ENCODE peak calls at places on chromosomes 3 and 15, in ten cellular contexts. T, D, Q, J, B, M, R, U, S and Y are unnamed samples.

GRCh38 chr3:95297586-95297985 is 1234.7 kb downstream of the NSUN3 start:
- DNase-seq in T (no peak), D (no peak), Q (no peak), J (no peak), B (no peak), M (no peak), R (no peak), U (no peak), S (no peak), Y (no peak)

GRCh38 chr3:180420804-180421203 is 181.2 kb upstream of the TTC14 start:
- DNase-seq in T (no peak), D (no peak), Q (no peak), J (no peak), B (no peak), M (no peak), R (no peak), U (peak; percentile 22), S (no peak), Y (no peak)

GRCh38 chr3:124078978-124079911 is 87.3 kb upstream of the ROPN1 start:
- DNase-seq in T (peak; percentile 56), D (peak; percentile 55), Q (no peak), J (peak; percentile 17), B (peak; percentile 37), M (peak; percentile 38), R (no peak), U (peak; percentile 65), S (no peak), Y (no peak)

GRCh38 chr15:76512971-76513370 is 176.4 kb downstream of the ISL2 start:
- DNase-seq in T (no peak), D (no peak), Q (no peak), J (no peak), B (no peak), M (no peak), R (no peak), U (no peak), S (no peak), Y (no peak)

GRCh38 chr15:78619022-78619950 is 1.5 kb downstream of the CHRNA3 start:
- DNase-seq in T (no peak), D (peak; percentile 66), Q (no peak), J (no peak), B (no peak), M (peak; percentile 62), R (no peak), U (no peak), S (no peak), Y (no peak)

GRCh38 chr3:59759298-59760169 is 709.7 kb upstream of the CFAP20DC start:
- DNase-seq in T (no peak), D (no peak), Q (no peak), J (no peak), B (no peak), M (no peak), R (no peak), U (no peak), S (no peak), Y (no peak)

GRCh38 chr15:42182976-42183375 is 25.1 kb downstream of the VPS39 start:
- DNase-seq in T (no peak), D (no peak), Q (no peak), J (no peak), B (no peak), M (no peak), R (no peak), U (no peak), S (no peak), Y (no peak)

GRCh38 chr3:45593708-45594601 is 596 bp upstream of the LIMD1 start:
- DNase-seq in T (peak; percentile 77), D (peak; percentile 92), Q (no peak), J (no peak), B (peak; percentile 88), M (peak; percentile 64), R (peak; percentile 96), U (peak; percentile 63), S (no peak), Y (no peak)

GRCh38 chr15:67792250-67792942 is 32.9 kb upstream of the SKOR1 start:
- DNase-seq in T (no peak), D (no peak), Q (no peak), J (no peak), B (no peak), M (no peak), R (no peak), U (no peak), S (no peak), Y (no peak)

GRCh38 chr3:46558184-46559029 is 7.7 kb downstream of the LRRC2 start:
- DNase-seq in T (peak; percentile 91), D (peak; percentile 86), Q (peak; percentile 58), J (peak; percentile 71), B (peak; percentile 87), M (peak; percentile 10), R (peak; percentile 89), U (peak; percentile 94), S (peak; percentile 64), Y (peak; percentile 90)

GRCh38 chr15:31217566-31218270 is 108.9 kb upstream of the KLF13 start:
- DNase-seq in T (no peak), D (no peak), Q (no peak), J (no peak), B (no peak), M (no peak), R (no peak), U (no peak), S (no peak), Y (no peak)

GRCh38 chr15:31215490-31216209 is 111.0 kb upstream of the KLF13 start:
- DNase-seq in T (peak; percentile 76), D (peak; percentile 93), Q (no peak), J (no peak), B (peak; percentile 93), M (peak; percentile 87), R (peak; percentile 99), U (peak; percentile 61), S (no peak), Y (no peak)

GRCh38 chr15:31214864-31215489 is 111.7 kb upstream of the KLF13 start:
- DNase-seq in T (peak; percentile 82), D (no peak), Q (no peak), J (no peak), B (no peak), M (no peak), R (peak; percentile 84), U (peak; percentile 29), S (no peak), Y (no peak)

GRCh38 chr15:31216210-31216911 is 110.3 kb upstream of the KLF13 start:
- DNase-seq in T (peak; percentile 85), D (peak; percentile 86), Q (no peak), J (no peak), B (peak; percentile 95), M (peak; percentile 81), R (peak; percentile 97), U (peak; percentile 46), S (no peak), Y (no peak)

DNA sequence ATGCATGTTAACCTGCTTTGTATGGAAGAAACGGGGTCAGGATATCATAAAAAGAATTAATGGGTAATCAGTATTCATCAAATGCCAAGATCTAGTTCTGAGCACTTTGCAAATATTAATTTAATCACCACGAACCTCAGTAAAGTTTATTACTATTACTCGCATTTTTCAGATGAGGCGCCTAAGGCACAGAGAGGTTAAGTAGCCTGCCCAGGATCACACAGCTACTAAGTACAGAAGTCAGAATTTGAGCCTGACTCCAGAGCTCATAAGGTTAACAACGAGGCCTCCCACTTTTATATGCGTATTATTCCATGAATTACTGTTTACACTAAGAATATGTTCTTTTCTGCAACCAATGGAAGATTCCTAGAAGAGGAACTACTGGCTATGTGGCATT is 109.6 kb upstream of the KLF13 start:
- DNase-seq in T (no peak), D (no peak), Q (no peak), J (no peak), B (no peak), M (no peak), R (no peak), U (no peak), S (no peak), Y (no peak)
- H3K4me3 ChIP-seq in T (no peak overlapping the region), D (no peak overlapping the region), Q (no peak overlapping the region), J (no peak overlapping the region), B (peak overlapping the region; percentile 67), M (peak overlapping the region; percentile 58), R (no peak overlapping the region), U (no peak overlapping the region), S (no peak overlapping the region), Y (peak overlapping the region; percentile 71)

DNA sequence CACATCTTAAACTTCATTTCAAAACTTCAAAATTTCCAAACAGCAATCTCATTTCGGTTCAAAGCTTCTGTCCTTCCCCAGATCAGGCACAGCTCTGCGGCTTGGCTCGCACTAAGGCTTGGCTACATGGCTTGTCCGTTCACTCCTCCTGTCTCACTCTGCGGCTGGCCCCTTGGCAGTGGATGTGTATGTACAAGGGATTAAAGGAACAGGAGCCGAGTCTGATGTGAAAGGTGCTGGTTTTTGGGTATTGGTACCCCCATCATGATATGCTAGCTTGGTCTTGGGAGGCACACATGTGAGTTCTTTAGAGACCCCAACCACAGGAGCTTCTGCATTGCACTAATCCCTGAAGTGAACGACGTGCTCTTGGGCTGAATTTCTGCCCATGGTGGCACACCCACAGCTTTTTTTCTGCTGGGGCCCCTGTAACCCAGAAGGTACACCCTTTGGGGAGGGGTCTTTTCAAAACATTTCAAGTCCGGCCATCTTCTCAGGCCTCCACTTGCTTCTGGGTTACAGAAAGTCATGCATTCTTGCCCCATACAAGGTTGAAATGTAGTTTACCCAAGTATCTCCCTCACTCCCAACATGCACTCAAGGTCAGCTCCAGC is 12.6 kb downstream of the TM6SF1 start:
- DNase-seq in T (no peak), D (no peak), Q (no peak), J (no peak), B (no peak), M (no peak), R (no peak), U (no peak), S (no peak), Y (no peak)
- TF ChIP-seq CTCF in T (no peak), D (no peak), Q (no peak), J (no peak), B (no peak), M (no peak), R (no peak), U (no peak), S (no peak), Y (no peak)

DNA sequence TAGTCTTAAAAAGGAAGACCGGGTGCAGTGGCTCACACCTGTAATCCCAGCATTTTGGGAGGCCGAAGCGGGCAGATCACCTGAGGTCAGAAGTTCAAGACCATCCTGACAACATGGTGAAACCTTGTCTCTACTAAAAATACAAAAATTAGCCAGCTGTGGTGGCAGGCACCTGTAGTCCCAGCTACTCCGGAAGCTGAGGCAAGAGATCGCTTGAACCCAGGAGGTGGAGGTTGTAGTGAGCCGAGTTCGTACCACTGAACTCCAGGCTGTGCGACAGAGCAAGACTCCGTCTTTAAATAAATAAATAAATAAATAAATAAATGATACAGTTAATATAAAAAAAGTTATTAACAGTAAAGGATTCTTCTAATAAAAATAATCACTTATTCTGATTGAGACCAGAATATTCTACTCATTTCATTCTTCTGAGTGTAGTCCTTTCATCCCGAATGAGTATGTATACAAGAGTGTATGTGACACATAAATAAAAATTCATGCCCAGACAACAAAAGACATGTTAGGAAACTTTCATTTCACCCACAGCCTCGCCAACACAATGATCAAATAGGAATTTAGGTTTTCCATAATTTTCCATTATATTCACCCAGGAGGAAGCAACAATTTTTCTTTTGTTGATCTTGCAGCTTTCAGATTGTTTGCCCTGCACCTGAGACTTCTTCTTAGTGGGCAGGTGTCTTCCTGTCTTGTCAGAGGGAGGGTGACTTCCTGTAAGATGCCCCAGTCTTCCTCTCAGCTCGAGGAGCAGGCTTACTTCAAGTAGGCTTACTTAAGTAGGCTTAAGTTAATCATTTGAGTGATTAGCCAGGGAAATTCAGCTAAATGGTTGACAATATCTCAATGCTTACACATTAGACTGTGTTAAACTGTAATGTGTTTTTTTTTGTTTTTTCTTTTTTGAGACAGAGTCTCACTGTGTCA is 7.8 kb upstream of the NUP210 start:
- DNase-seq in T (no peak), D (no peak), Q (no peak), J (no peak), B (peak; percentile 49), M (no peak), R (no peak), U (no peak), S (no peak), Y (no peak)
- H3K4me3 ChIP-seq in T (no peak overlapping the region), D (no peak overlapping the region), Q (no peak overlapping the region), J (no peak overlapping the region), B (no peak overlapping the region), M (no peak overlapping the region), R (no peak overlapping the region), U (no peak overlapping the region), S (no peak overlapping the region), Y (no peak overlapping the region)

GRCh38 chr3:167151671-167152070 is 228.4 kb downstream of the ZBBX start:
- DNase-seq in T (no peak), D (no peak), Q (no peak), J (no peak), B (no peak), M (no peak), R (no peak), U (no peak), S (no peak), Y (no peak)
- TF ChIP-seq CTCF in T (no peak), D (no peak), Q (no peak), J (no peak), B (no peak), M (no peak), R (no peak), U (no peak), S (no peak), Y (no peak)